ENCODE peak calls at places on chromosomes 2 and 18, in six cellular contexts. J is mesenchymal stem cell, E is neuronal stem cell, N is mesendoderm, D is trophoblast cell, Z is H1. B is an unnamed sample.

GRCh38 chr2:240624950-240625621 is at the start of gene GPR35:
- DNase-seq in J (peak), D (peak), Z (no peak), N (no peak), E (no peak), B (peak)

GRCh38 chr2:128263902-128264331 is 54.8 kb downstream of the HS6ST1 start:
- DNase-seq in Z (peak), N (no peak), D (peak), E (no peak), J (no peak), B (no peak)

GRCh38 chr2:20443276-20443920 is 3.5 kb upstream of the RHOB start:
- DNase-seq in J (peak), E (peak), Z (no peak), N (peak), D (no peak), B (peak)

GRCh38 chr18:46213295-46213694 is 109.1 kb downstream of the HAUS1 start:
- DNase-seq in Z (no peak), E (no peak), J (peak), D (no peak), N (peak), B (no peak)

GRCh38 chr2:172578054-172578453 is 22.2 kb downstream of the PDK1 start:
- DNase-seq in J (no peak), E (no peak), D (no peak), N (no peak), Z (no peak), B (peak)

GRCh38 chr2:98881153-98881650 is 54.8 kb downstream of the CRACDL start:
- DNase-seq in J (no peak), N (no peak), E (no peak), D (no peak), Z (no peak), B (no peak)

GRCh38 chr2:56014075-56014730 is 90.6 kb upstream of the EFEMP1 start:
- DNase-seq in Z (no peak), E (no peak), N (peak), J (no peak), D (no peak), B (no peak)

GRCh38 chr2:144049137-144049536 is 470.8 kb downstream of the ZEB2 start:
- DNase-seq in D (no peak), N (no peak), Z (no peak), E (no peak), J (no peak), B (no peak)

GRCh38 chr2:206328979-206329378 is 54.5 kb downstream of the ZDBF2 start:
- DNase-seq in E (peak), Z (no peak), J (no peak), D (no peak), N (no peak), B (no peak)

GRCh38 chr18:12257996-12258718 is 4.0 kb downstream of the CIDEA start:
- DNase-seq in J (no peak), Z (no peak), N (no peak), E (no peak), D (peak), B (no peak)

GRCh38 chr2:171553858-171554257 is 31.6 kb downstream of the CYBRD1 start:
- DNase-seq in D (peak), Z (no peak), N (peak), J (no peak), E (no peak), B (no peak)

GRCh38 chr2:183195998-183196409 is 71.8 kb downstream of the NUP35 start:
- DNase-seq in J (no peak), D (no peak), N (peak), Z (no peak), E (no peak), B (no peak)

GRCh38 chr2:218027426-218028188 is 24.8 kb upstream of the TNS1 start:
- DNase-seq in N (no peak), J (no peak), Z (peak), E (no peak), D (no peak), B (no peak)

GRCh38 chr2:9556121-9556869 is 665 bp upstream of the ADAM17 start:
- DNase-seq in J (peak), D (peak), Z (no peak), N (no peak), E (no peak), B (peak)

GRCh38 chr2:37918742-37919186 is 6.3 kb upstream of the RMDN2 start:
- DNase-seq in N (no peak), Z (no peak), D (no peak), J (peak), E (no peak), B (no peak)

GRCh38 chr2:111704246-111704645 is 179.7 kb downstream of the ANAPC1 start:
- DNase-seq in Z (no peak), J (peak), E (no peak), N (no peak), D (no peak), B (peak)

GRCh38 chr18:47996091-47996541 is 65.7 kb upstream of the SMAD2 start:
- DNase-seq in J (no peak), D (no peak), E (peak), Z (no peak), N (no peak), B (no peak)

GRCh38 chr2:44168684-44169154 is at the start of gene PPM1B:
- DNase-seq in D (no peak), Z (peak), J (no peak), E (no peak), N (no peak), B (no peak)

GRCh38 chr18:38458673-38459072 is 893.1 kb upstream of the CELF4 start:
- DNase-seq in N (no peak), Z (no peak), D (no peak), E (no peak), J (no peak), B (no peak)

GRCh38 chr2:168166902-168167510 is 80.4 kb downstream of the STK39 start:
- DNase-seq in N (no peak), D (no peak), E (no peak), J (peak), Z (no peak), B (peak)

GRCh38 chr2:219595250-219595649 is 2.4 kb upstream of the STK11IP start:
- DNase-seq in J (peak), D (no peak), E (no peak), Z (no peak), N (peak), B (peak)

GRCh38 chr18:75358928-75359327 is 68.6 kb downstream of the SMIM21 start:
- DNase-seq in J (no peak), Z (no peak), E (no peak), D (no peak), N (no peak), B (no peak)

GRCh38 chr18:2199060-2199459 is 372.2 kb downstream of the METTL4 start:
- DNase-seq in Z (no peak), E (no peak), D (no peak), J (no peak), N (no peak), B (no peak)
- H3K4me2 ChIP-seq in Z (no peak), E (no peak), D (no peak), J (no peak), N (no peak), B (no peak)

GRCh38 chr2:113894156-113894743 is 4.4 kb downstream of the ACTR3 start:
- DNase-seq in N (peak), Z (no peak), E (no peak), D (no peak), J (peak), B (peak)
- H3K4me3 ChIP-seq in N (no peak), Z (no peak), E (no peak), D (no peak), J (no peak), B (no peak)

DNA sequence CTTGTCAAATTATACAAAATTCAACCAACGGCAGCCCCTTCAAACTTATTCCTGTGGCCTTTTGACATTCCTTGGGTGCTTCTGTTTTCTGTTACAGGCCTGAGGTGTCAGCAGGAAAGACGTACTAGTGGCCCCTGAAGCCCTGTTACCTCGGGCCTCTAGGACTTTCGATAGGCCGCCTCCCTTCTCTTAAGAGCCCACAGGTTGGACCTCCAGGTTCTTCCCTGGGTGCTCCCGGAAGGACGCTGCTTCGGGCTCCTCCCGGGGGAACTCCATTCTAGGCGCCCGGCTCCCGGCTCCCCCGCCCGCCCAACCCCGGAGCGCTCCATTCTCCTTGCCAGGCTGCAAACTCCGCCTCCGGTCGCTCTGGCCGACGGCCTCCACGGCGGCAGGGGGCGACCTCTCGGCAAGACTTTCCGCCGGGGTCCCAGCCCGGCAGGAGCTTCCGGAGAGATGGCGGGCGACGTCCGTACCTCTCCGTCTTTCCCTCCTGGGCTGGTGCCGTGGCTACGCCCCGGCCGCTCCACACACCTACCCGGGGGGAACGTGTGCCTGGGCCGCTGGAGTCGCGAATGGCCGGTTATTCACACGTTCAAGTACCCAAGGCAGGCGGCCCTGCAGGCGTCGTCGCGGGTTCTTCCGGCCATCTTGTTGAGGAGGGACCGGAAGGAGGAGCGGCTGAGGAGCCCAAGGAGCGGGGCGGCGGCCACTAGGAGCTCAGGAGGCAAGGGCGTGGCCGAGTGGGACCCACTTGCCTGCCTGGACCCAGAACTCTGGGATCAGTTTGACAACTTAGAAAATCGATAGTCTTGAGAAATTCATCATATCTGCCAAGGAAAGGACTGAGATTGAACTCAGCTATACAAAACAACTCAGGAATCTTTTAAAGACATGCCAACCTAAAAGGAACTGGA is 27.5 kb downstream of the BOLA3 start:
- DNase-seq in E (peak), N (peak), Z (peak), D (peak), J (peak), B (peak)
- H2BK120ac ChIP-seq in E (no peak), N (no peak), Z (no peak), D (peak), J (peak), B (peak)

GRCh38 chr2:58796239-58796638 is 555.1 kb upstream of the FANCL start:
- DNase-seq in E (no peak), N (no peak), D (no peak), J (no peak), Z (no peak), B (no peak)
- H3K4me2 ChIP-seq in E (no peak), N (no peak), D (no peak), J (no peak), Z (no peak), B (no peak)

GRCh38 chr2:223549215-223549614 is 52.9 kb downstream of the SCG2 start:
- DNase-seq in Z (no peak), E (no peak), D (peak), N (peak), J (peak), B (peak)
- H3K4me3 ChIP-seq in Z (no peak), E (no peak), D (no peak), N (no peak), J (no peak), B (no peak)